ENCODE peak calls at places on chromosomes 1 and 21, in four cellular contexts. T, S, G and J are unnamed samples.

GRCh38 chr1:199861020-199861795 is 166.3 kb upstream of the NR5A2 start:
- DNase-seq in S (no peak), T (no peak), G (no peak), J (no peak)

GRCh38 chr1:194013561-194013960 is 827.1 kb upstream of the B3GALT2 start:
- DNase-seq in G (no peak), T (no peak), S (no peak), J (no peak)

GRCh38 chr1:176854725-176855433 is 309.6 kb downstream of the ASTN1 start:
- DNase-seq in S (no peak), G (no peak), T (no peak), J (no peak)

GRCh38 chr1:205301220-205301821 is 20.2 kb downstream of the NUAK2 start:
- DNase-seq in T (peak; percentile 94), S (no peak), G (no peak), J (peak; percentile 100)

GRCh38 chr1:117370071-117370470 is 2.8 kb downstream of the MAN1A2 start:
- DNase-seq in G (no peak), T (no peak), S (no peak), J (no peak)

GRCh38 chr1:214670098-214670497 is 67.1 kb downstream of the CENPF start:
- DNase-seq in S (no peak), T (peak; percentile 67), G (no peak), J (no peak)

GRCh38 chr1:97084566-97084965 is 363.0 kb downstream of the PTBP2 start:
- DNase-seq in S (no peak), T (no peak), G (no peak), J (no peak)

GRCh38 chr1:242129103-242129502 is 130.2 kb upstream of the MAP1LC3C start:
- DNase-seq in S (no peak), T (peak; percentile 3), G (no peak), J (peak; percentile 74)

GRCh38 chr1:44786138-44786840 is 1.7 kb downstream of the BEST4 start:
- DNase-seq in G (no peak), S (peak; percentile 78), T (peak; percentile 60), J (peak; percentile 89)

GRCh38 chr1:246638941-246639655 is 72.8 kb downstream of the CNST start:
- DNase-seq in G (no peak), S (no peak), T (no peak), J (no peak)

GRCh38 chr1:180311011-180311730 is 81.1 kb downstream of the LHX4 start:
- DNase-seq in T (no peak), G (no peak), S (no peak), J (no peak)

GRCh38 chr1:165253818-165254254 is 102.7 kb downstream of the LMX1A start:
- DNase-seq in T (peak; percentile 77), S (no peak), G (no peak), J (no peak)

GRCh38 chr21:42316891-42317290 is 1.7 kb upstream of the TFF3 start:
- DNase-seq in G (no peak), T (no peak), S (no peak), J (no peak)

GRCh38 chr1:113982955-113983742 is 3.9 kb downstream of the OLFML3 start:
- DNase-seq in T (no peak), S (no peak), G (no peak), J (no peak)

GRCh38 chr1:84073266-84073665 is 70.8 kb upstream of the PRKACB start:
- DNase-seq in S (no peak), T (no peak), G (no peak), J (no peak)

GRCh38 chr1:156033011-156033410 is 12.3 kb upstream of the SSR2 start:
- DNase-seq in G (no peak), S (no peak), T (no peak), J (no peak)

GRCh38 chr1:14181191-14181793 is 417.2 kb upstream of the KAZN start:
- DNase-seq in S (no peak), G (peak; percentile 3), T (no peak), J (peak; percentile 10)

GRCh38 chr1:43346636-43347035 is 9.0 kb downstream of the MPL start:
- DNase-seq in S (no peak), G (no peak), T (no peak), J (no peak)

GRCh38 chr1:151832318-151832984 is 849 bp upstream of the RORC start:
- DNase-seq in G (no peak), S (no peak), T (peak; percentile 70), J (no peak)

GRCh38 chr21:43345746-43346409 is 81.1 kb downstream of the SIK1 start:
- DNase-seq in G (no peak), T (peak; percentile 66), S (peak; percentile 57), J (no peak)

GRCh38 chr1:36602189-36602588 is 119.5 kb upstream of the CSF3R start:
- DNase-seq in T (no peak), G (no peak), S (no peak), J (no peak)

GRCh38 chr1:13224480-13225060 is 1.4 kb downstream of the PRAMEF18 start:
- DNase-seq in G (no peak), T (no peak), S (no peak), J (no peak)

GRCh38 chr21:44917446-44918106 is 3.1 kb downstream of the ITGB2 start:
- DNase-seq in G (no peak), T (no peak), S (no peak), J (no peak)

GRCh38 chr1:93136445-93136844 is 43.8 kb downstream of the TMED5 start:
- DNase-seq in T (no peak), S (no peak), G (no peak), J (no peak)

GRCh38 chr1:209542585-209542984 is 40.9 kb upstream of the CAMK1G start:
- DNase-seq in G (no peak), T (no peak), S (no peak), J (no peak)

GRCh38 chr1:145845514-145846161 is at the start of gene NUDT17:
- DNase-seq in G (no peak), T (peak; percentile 52), S (peak; percentile 83), J (peak; percentile 92)
- H2AFZ ChIP-seq in G (peak within 1 kb of the TSS; percentile 71), T (no peak within 1 kb of the TSS), S (peak within 1 kb of the TSS; percentile 96), J (peak within 1 kb of the TSS; percentile 90)

GRCh38 chr1:92065042-92065441 is 10.2 kb downstream of the SETSIP start:
- DNase-seq in T (peak; percentile 11), S (no peak), G (no peak), J (peak; percentile 32)
- TF ChIP-seq JUNB in T (no peak), S (no peak), G (no peak), J (no peak)

DNA sequence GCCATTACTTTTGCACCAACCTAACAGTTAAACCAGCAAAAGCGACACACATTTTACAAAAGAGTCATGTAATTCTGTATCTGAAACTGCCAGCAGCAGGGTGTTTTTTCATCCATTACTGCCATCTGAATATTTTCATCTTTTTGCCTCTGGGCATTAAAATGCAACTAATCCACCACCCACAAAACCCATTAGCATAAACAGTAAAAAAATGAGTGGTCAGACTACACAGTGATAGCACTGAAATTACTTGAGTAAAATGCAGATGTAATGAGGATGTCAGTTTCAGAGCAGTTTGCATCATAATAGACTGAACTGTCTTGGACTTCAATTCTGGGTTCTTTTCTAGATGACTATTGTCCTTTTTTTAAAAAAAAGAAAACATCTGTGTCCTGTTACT is 132.3 kb downstream of the GABPA start:
- DNase-seq in T (no peak), S (no peak), G (no peak), J (no peak)
- H2AFZ ChIP-seq in T (no peak overlapping the region), S (no peak overlapping the region), G (no peak overlapping the region), J (no peak overlapping the region)

GRCh38 chr1:54291276-54292014 is 91.5 kb downstream of the MRPL37 start:
- DNase-seq in S (no peak), T (no peak), G (no peak), J (no peak)

GRCh38 chr1:54289939-54290233 is 89.9 kb downstream of the MRPL37 start:
- DNase-seq in S (no peak), G (no peak), T (no peak), J (no peak)

GRCh38 chr1:54292015-54292739 is 92.2 kb downstream of the MRPL37 start:
- DNase-seq in S (no peak), T (no peak), G (no peak), J (no peak)

GRCh38 chr1:54289061-54289938 is 89.3 kb downstream of the MRPL37 start:
- DNase-seq in S (no peak), G (no peak), T (no peak), J (no peak)

GRCh38 chr1:54290443-54291184 is 90.6 kb downstream of the MRPL37 start:
- DNase-seq in S (no peak), T (peak; percentile 41), G (no peak), J (no peak)
- TF ChIP-seq JUNB in S (no peak), T (no peak), G (no peak), J (no peak)